ENCODE peak calls at places on chromosomes 7 and 10, in four cellular contexts. P is GM12878, Y is K562, Z is A549. J is an unnamed sample.

GRCh38 chr10:125679436-125679835 is 3.5 kb downstream of the TEX36 start:
- DNase-seq in P (no peak), Y (no peak), Z (no peak), J (no peak)

GRCh38 chr10:126062132-126063032 is 166.0 kb downstream of the FANK1 start:
- DNase-seq in P (no peak), Y (peak), Z (peak), J (peak)

GRCh38 chr10:86362129-86362527 is 4.5 kb downstream of the GRID1 start:
- DNase-seq in P (no peak), Y (no peak), Z (no peak), J (no peak)

GRCh38 chr7:115300228-115300870 is 378.5 kb downstream of the MDFIC start:
- DNase-seq in P (no peak), Y (no peak), Z (peak), J (peak)

GRCh38 chr7:155741805-155742204 is 70.5 kb downstream of the SHH start:
- DNase-seq in P (no peak), Y (no peak), Z (no peak), J (no peak)

GRCh38 chr10:131081386-131081785 is 230.1 kb downstream of the TCERG1L start:
- DNase-seq in P (no peak), Y (no peak), Z (no peak), J (no peak)

GRCh38 chr10:113006656-113007342 is 56.8 kb downstream of the TCF7L2 start:
- DNase-seq in P (no peak), Y (no peak), Z (no peak), J (no peak)

GRCh38 chr10:5556576-5556975 is 31.8 kb downstream of the CALML3 start:
- DNase-seq in P (no peak), Y (no peak), Z (no peak), J (no peak)

GRCh38 chr10:75202321-75203096 is 8.1 kb upstream of the VDAC2 start:
- DNase-seq in P (no peak), Y (no peak), Z (peak), J (peak)

GRCh38 chr7:64639267-64640001 is 26.5 kb upstream of the ZNF107 start:
- DNase-seq in P (no peak), Y (peak), Z (no peak), J (no peak)

GRCh38 chr10:25113231-25114035 is 61.4 kb upstream of the GPR158 start:
- DNase-seq in P (no peak), Y (peak), Z (peak), J (peak)

GRCh38 chr10:125788156-125789034 is 12.8 kb upstream of the MMP21 start:
- DNase-seq in P (no peak), Y (no peak), Z (no peak), J (no peak)

GRCh38 chr10:87578799-87579401 is 74.2 kb downstream of the MINPP1 start:
- DNase-seq in P (no peak), Y (no peak), Z (peak), J (peak)

GRCh38 chr10:113991091-113991860 is 52.4 kb upstream of the ADRB1 start:
- DNase-seq in P (no peak), Y (no peak), Z (no peak), J (no peak)

GRCh38 chr7:112092306-112093090 is 113.7 kb downstream of the DOCK4 start:
- DNase-seq in P (no peak), Y (no peak), Z (no peak), J (no peak)

DNA sequence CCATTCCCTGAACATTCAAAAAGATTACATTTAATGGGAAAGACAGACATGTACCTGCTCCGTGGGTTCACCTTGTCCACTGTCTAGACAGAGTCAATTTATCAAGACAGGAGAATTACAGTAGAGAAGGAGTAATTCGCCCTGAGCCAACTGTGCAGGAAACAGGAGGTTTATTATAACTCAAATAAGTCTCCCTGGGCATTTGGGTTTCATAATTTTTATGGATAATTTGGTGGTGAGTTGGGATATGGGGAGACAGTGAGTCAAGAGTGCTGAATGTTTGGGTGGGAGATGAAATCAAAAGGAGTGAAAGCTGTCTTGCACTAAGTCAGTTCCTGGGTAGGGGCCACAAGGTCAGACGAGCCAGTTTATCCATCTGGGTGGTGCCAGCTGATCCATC is 165.9 kb upstream of the NAMPT start:
- DNase-seq in P (no peak), Y (no peak), Z (no peak), J (no peak)
- TF ChIP-seq ELK1 in P (no peak), Y (no peak), Z (no peak), J (no peak)

DNA sequence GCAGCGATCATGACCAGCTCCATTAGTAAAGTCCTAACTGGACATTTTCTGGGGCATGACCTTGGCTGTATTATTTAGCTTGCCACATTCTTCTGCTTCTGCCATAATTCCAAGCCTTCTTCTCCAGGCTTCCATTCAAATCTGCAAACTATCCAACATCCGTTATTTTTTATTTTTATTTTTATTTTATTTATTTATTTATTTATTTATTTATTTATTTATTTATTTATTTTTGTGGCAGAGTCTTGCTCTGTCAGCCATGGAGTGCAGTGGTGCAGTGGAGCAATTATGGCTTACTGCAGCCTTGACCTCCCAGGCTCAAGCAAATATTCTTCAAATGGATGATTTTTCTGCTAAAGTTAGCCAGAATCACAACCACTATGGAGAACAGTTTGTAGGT is 187.2 kb upstream of the CDK1 start:
- DNase-seq in P (no peak), Y (no peak), Z (no peak), J (no peak)
- TF ChIP-seq ELK1 in P (no peak), Y (no peak), Z (no peak), J (no peak)

GRCh38 chr7:81903115-81903514 is 133.3 kb upstream of the HGF start:
- DNase-seq in P (no peak), Y (no peak), Z (no peak), J (peak)
- TF ChIP-seq ELK1 in P (no peak), Y (no peak), Z (no peak), J (no peak)

GRCh38 chr7:296546-296945 is 6.6 kb downstream of the FOXL3 start:
- DNase-seq in P (no peak), Y (no peak), Z (no peak), J (no peak)
- TF ChIP-seq ELK1 in P (no peak), Y (no peak), Z (no peak), J (no peak)

DNA sequence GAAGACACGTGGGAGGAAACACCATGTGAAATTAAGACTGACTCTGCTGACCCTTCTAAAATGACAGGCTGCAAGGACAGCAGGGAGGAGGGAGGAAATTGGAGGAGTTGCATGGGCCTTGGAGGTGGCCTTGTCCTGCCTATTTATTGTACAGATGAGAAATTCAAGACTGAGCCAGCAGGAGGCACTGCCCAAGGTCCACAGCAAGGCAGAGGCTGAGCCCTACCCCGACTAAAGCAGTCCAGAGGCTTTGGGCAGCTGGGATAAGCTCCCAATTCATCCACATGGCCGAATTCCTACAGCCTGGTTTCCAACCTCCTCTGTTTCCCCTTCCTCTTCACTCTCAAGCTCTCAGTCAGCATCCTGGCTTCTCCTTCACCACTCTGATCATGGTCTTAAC is 215.9 kb upstream of the ZMIZ1 start:
- DNase-seq in P (no peak), Y (peak), Z (peak), J (peak)
- TF ChIP-seq ELK1 in P (no peak), Y (no peak), Z (no peak), J (no peak)

GRCh38 chr7:140153666-140154161 is 23.1 kb downstream of the KDM7A start:
- DNase-seq in P (peak), Y (no peak), Z (no peak), J (no peak)
- TF ChIP-seq ELK1 in P (no peak), Y (no peak), Z (no peak), J (no peak)

GRCh38 chr10:58698777-58699356 is 186.2 kb downstream of the BICC1 start:
- DNase-seq in P (no peak), Y (no peak), Z (no peak), J (no peak)
- TF ChIP-seq ELK1 in P (no peak), Y (no peak), Z (no peak), J (no peak)

DNA sequence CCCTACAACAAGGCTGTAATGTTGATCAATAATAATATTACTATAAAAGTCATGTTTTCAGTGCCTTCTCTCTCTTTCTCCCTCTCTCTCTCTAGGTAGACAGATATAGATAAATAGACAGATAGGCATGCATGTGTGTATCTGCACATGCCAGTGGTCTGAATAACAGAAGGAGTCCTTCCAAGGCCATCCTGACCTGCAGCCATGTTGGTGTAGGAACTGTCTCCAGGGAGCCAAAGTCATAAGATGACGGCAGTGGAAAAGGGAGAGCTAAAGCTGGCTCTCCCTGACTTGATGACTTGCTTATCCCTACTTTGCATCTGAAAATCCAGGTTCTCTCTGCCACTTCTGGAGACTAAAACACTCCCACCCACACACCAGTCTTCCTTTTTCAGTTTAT is 113.0 kb downstream of the TRIL start:
- DNase-seq in P (no peak), Y (no peak), Z (no peak), J (no peak)
- TF ChIP-seq ELK1 in P (no peak), Y (no peak), Z (no peak), J (no peak)

DNA sequence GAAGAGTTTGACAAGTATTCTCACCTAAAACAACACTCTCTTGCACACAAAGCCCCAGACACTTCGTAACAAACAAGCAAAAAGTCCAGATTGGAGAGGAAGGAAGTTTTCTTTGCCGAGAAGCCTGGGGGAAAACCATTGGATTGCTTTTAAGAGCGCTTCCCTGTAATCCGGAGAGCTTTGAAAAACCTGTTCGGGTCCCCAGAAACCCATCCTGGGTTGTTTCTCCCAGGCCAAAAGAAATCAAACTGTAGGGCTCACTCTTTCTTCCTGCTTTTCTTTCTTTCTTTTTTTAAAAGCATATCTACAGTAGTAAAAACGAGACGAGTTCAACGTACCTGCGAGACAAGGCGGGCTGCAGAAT is 655 bp downstream of the SP8 start:
- DNase-seq in P (no peak), Y (no peak), Z (no peak), J (no peak)
- TF ChIP-seq ELK1 in P (no peak), Y (no peak), Z (no peak), J (no peak)

J was measured in IMR-90.